ENCODE peak calls at places on chromosome 6, in six cellular contexts. Z is astrocyte of the cerebellum; Q is stomach; I is central memory CD4-positive, alpha-beta T cell; Y is GM23338; N is mesendoderm. X is an unnamed sample.

GRCh38 chr6:66522864-66523263 is 815.8 kb upstream of the EYS start:
- DNase-seq in N (no peak), Z (no peak), Q (no peak), Y (no peak), I (no peak), X (no peak)

GRCh38 chr6:140344149-140344913 is 969.9 kb upstream of the CITED2 start:
- DNase-seq in Z (no peak), I (no peak), Q (no peak), Y (no peak), N (peak), X (no peak)

GRCh38 chr6:132937466-132937906 is 123.1 kb downstream of the RPS12 start:
- DNase-seq in Q (peak), Z (no peak), Y (peak), N (peak), I (no peak), X (no peak)

GRCh38 chr6:23228439-23229024 is 659.2 kb downstream of the HDGFL1 start:
- DNase-seq in Q (no peak), N (no peak), I (no peak), Y (no peak), Z (no peak), X (no peak)

GRCh38 chr6:57216235-57217101 is 5.6 kb downstream of the RAB23 start:
- DNase-seq in Q (peak), Z (peak), Y (no peak), N (no peak), I (no peak), X (no peak)

GRCh38 chr6:158488065-158488464 is 71.8 kb upstream of the TMEM181 start:
- DNase-seq in Y (no peak), Z (peak), Q (no peak), N (peak), I (no peak), X (no peak)

GRCh38 chr6:47111685-47112084 is 69.6 kb upstream of the ADGRF1 start:
- DNase-seq in Z (peak), Y (peak), N (peak), Q (no peak), I (no peak), X (no peak)

GRCh38 chr6:112086744-112087135 is 542 bp downstream of the TUBE1 start:
- DNase-seq in Y (peak), Z (peak), N (peak), I (no peak), Q (no peak), X (no peak)

GRCh38 chr6:51855310-51856082 is 231.9 kb downstream of the PKHD1 start:
- DNase-seq in Q (no peak), I (no peak), Y (peak), N (peak), Z (peak), X (peak)

GRCh38 chr6:80341330-80341729 is 234.9 kb downstream of the BCKDHB start:
- DNase-seq in I (no peak), Z (no peak), Q (no peak), Y (no peak), N (no peak), X (no peak)

GRCh38 chr6:114816678-114817077 is 473.9 kb upstream of the HS3ST5 start:
- DNase-seq in Q (no peak), N (no peak), I (no peak), Z (no peak), Y (no peak), X (no peak)

GRCh38 chr6:75326557-75327258 is 42.1 kb upstream of the TMEM30A start:
- DNase-seq in Y (peak), Q (no peak), N (no peak), Z (no peak), I (no peak), X (no peak)

GRCh38 chr6:138107078-138107751 is at the start of gene PERP:
- DNase-seq in N (peak), Y (peak), Q (peak), I (peak), Z (no peak), X (peak)

GRCh38 chr6:31173406-31173805 is 2.9 kb upstream of the POU5F1 start:
- DNase-seq in Y (no peak), N (no peak), Q (no peak), I (no peak), Z (no peak), X (no peak)

GRCh38 chr6:52509281-52510212 is 67.3 kb downstream of the TRAM2 start:
- DNase-seq in I (no peak), Y (no peak), Q (no peak), Z (no peak), N (no peak), X (no peak)

GRCh38 chr6:15493437-15494168 is 169.2 kb downstream of the DTNBP1 start:
- DNase-seq in N (peak), Q (no peak), I (no peak), Y (peak), Z (no peak), X (no peak)

GRCh38 chr6:149890629-149891045 is 7.3 kb downstream of the RAET1E start:
- DNase-seq in Z (no peak), Y (no peak), Q (no peak), N (no peak), I (no peak), X (no peak)

GRCh38 chr6:101435028-101435427 is 41.5 kb downstream of the GRIK2 start:
- DNase-seq in Z (no peak), Y (no peak), N (no peak), Q (no peak), I (no peak), X (no peak)

GRCh38 chr6:10033223-10033829 is 381.5 kb downstream of the TFAP2A start:
- DNase-seq in Z (no peak), Y (peak), N (peak), Q (no peak), I (no peak), X (no peak)

GRCh38 chr6:901696-902455 is 208.9 kb upstream of the EXOC2 start:
- DNase-seq in N (no peak), Z (no peak), Q (peak), Y (no peak), I (no peak), X (no peak)

GRCh38 chr6:2403546-2403945 is 158.1 kb upstream of the GMDS start:
- DNase-seq in I (no peak), Q (peak), N (no peak), Y (no peak), Z (no peak), X (no peak)

GRCh38 chr6:150214310-150214709 is 71.5 kb downstream of the PPP1R14C start:
- DNase-seq in Z (no peak), I (no peak), N (no peak), Q (no peak), Y (no peak), X (no peak)

GRCh38 chr6:144675231-144675861 is 390.2 kb downstream of the UTRN start:
- DNase-seq in Q (no peak), Z (peak), I (peak), Y (no peak), N (no peak), X (no peak)

GRCh38 chr6:31158863-31159855 is 770 bp downstream of the TCF19 start:
- DNase-seq in Y (peak), Z (no peak), N (peak), I (no peak), Q (no peak), X (no peak)

GRCh38 chr6:56954389-56955170 is at the start of gene BEND6:
- DNase-seq in Z (peak), Q (peak), N (peak), Y (peak), I (no peak), X (no peak)

GRCh38 chr6:129593233-129593564 is 116.8 kb downstream of the ARHGAP18 start:
- DNase-seq in I (no peak), Y (no peak), Q (no peak), N (no peak), Z (no peak), X (no peak)

GRCh38 chr6:42451146-42451594 is 556 bp downstream of the TRERF1 start:
- DNase-seq in N (no peak), Y (no peak), Q (no peak), I (no peak), Z (no peak), X (no peak)

GRCh38 chr6:96899019-96899418 is 1.3 kb upstream of the NDUFAF4 start:
- DNase-seq in I (no peak), Q (no peak), N (peak), Z (peak), Y (peak), X (no peak)

GRCh38 chr6:51511081-51511480 is 576.3 kb downstream of the PKHD1 start:
- DNase-seq in N (no peak), Q (no peak), Z (no peak), I (no peak), Y (no peak), X (no peak)

GRCh38 chr6:168383062-168383854 is 57.7 kb upstream of the SMOC2 start:
- DNase-seq in Y (no peak), Q (no peak), I (no peak), N (no peak), Z (no peak), X (no peak)

GRCh38 chr6:154580397-154581135 is 70.1 kb upstream of the CNKSR3 start:
- DNase-seq in I (no peak), Y (no peak), Q (no peak), N (no peak), Z (no peak), X (no peak)

GRCh38 chr6:158232445-158233213 is 64.5 kb downstream of the GTF2H5 start:
- DNase-seq in Y (peak), N (peak), Q (peak), I (peak), Z (no peak), X (peak)

GRCh38 chr6:20377623-20378265 is 23.9 kb upstream of the E2F3 start:
- DNase-seq in Z (peak), I (no peak), Q (no peak), N (no peak), Y (no peak), X (peak)